ENCODE peak calls at places on chromosome 21, in five cellular contexts. N, U, Y, S and E are unnamed samples.

GRCh38 chr21:36710729-36711048 is 11.8 kb downstream of the SIM2 start:
- DNase-seq in Y (no peak), N (no peak), U (peak), S (no peak), E (peak)

GRCh38 chr21:20451051-20451450 is 547.2 kb upstream of the NCAM2 start:
- DNase-seq in N (no peak), Y (peak), U (no peak), S (no peak), E (no peak)

GRCh38 chr21:37368536-37369279 is 2.1 kb downstream of the DYRK1A start:
- DNase-seq in S (no peak), N (peak), Y (peak), U (no peak), E (no peak)

GRCh38 chr21:25938673-25939395 is 204.1 kb downstream of the GABPA start:
- DNase-seq in Y (no peak), N (no peak), U (no peak), S (no peak), E (no peak)

GRCh38 chr21:37184784-37185593 is 82.1 kb downstream of the VPS26C start:
- DNase-seq in S (no peak), U (no peak), N (no peak), Y (no peak), E (no peak)

GRCh38 chr21:29092102-29092959 is 18.9 kb upstream of the CCT8 start:
- DNase-seq in U (no peak), N (peak), Y (peak), S (no peak), E (no peak)

GRCh38 chr21:32278068-32278467 is 781 bp downstream of the MIS18A start:
- DNase-seq in U (no peak), S (no peak), N (no peak), Y (no peak), E (no peak)

GRCh38 chr21:37916795-37917142 is 512 bp upstream of the KCNJ6 start:
- DNase-seq in S (peak), Y (peak), N (no peak), U (peak), E (peak)

GRCh38 chr21:43034098-43034497 is 41.5 kb downstream of the CBS start:
- DNase-seq in U (no peak), Y (no peak), N (peak), S (no peak), E (no peak)

GRCh38 chr21:37921091-37921490 is 4.8 kb upstream of the KCNJ6 start:
- DNase-seq in S (no peak), N (peak), Y (peak), U (no peak), E (no peak)

GRCh38 chr21:33374080-33374873 is 28.9 kb upstream of the IFNGR2 start:
- DNase-seq in U (no peak), N (peak), Y (peak), S (peak), E (no peak)

GRCh38 chr21:17660862-17661261 is 48.2 kb upstream of the BTG3 start:
- DNase-seq in Y (no peak), U (no peak), S (no peak), N (no peak), E (no peak)

GRCh38 chr21:25963186-25963585 is 207.4 kb downstream of the APP start:
- DNase-seq in S (no peak), U (no peak), N (peak), Y (peak), E (no peak)

GRCh38 chr21:17053321-17053720 is 459.5 kb upstream of the CXADR start:
- DNase-seq in Y (no peak), N (no peak), S (no peak), U (no peak), E (no peak)

GRCh38 chr21:36156339-36156814 is 247 bp upstream of the DOP1B start:
- DNase-seq in Y (peak), U (peak), S (peak), N (peak), E (peak)

GRCh38 chr21:42688841-42689371 is 35.5 kb downstream of the PDE9A start:
- DNase-seq in Y (no peak), S (no peak), U (no peak), N (no peak), E (no peak)

GRCh38 chr21:33794586-33794985 is 121.0 kb downstream of the ATP5PO start:
- DNase-seq in U (no peak), S (peak), N (no peak), Y (no peak), E (no peak)

GRCh38 chr21:29184047-29184446 is 53.6 kb downstream of the MAP3K7CL start:
- DNase-seq in Y (peak), N (no peak), U (no peak), S (no peak), E (no peak)

GRCh38 chr21:42424848-42425602 is 21.3 kb downstream of the UBASH3A start:
- DNase-seq in U (no peak), S (no peak), Y (no peak), N (no peak), E (no peak)

GRCh38 chr21:29095203-29095602 is 21.8 kb upstream of the CCT8 start:
- DNase-seq in S (no peak), N (no peak), Y (no peak), U (no peak), E (no peak)

GRCh38 chr21:21063828-21064227 is 65.6 kb downstream of the NCAM2 start:
- DNase-seq in N (no peak), S (no peak), U (no peak), Y (no peak), E (no peak)

GRCh38 chr21:24032709-24033232 is 1574.5 kb downstream of the MRPL39 start:
- DNase-seq in U (no peak), Y (no peak), N (no peak), S (no peak), E (no peak)

GRCh38 chr21:42534901-42535378 is 21.3 kb downstream of the SLC37A1 start:
- DNase-seq in N (no peak), U (no peak), S (no peak), Y (no peak), E (no peak)

GRCh38 chr21:36232641-36233040 is 76.0 kb downstream of the DOP1B start:
- DNase-seq in U (no peak), S (no peak), Y (no peak), N (no peak), E (no peak)

GRCh38 chr21:15687208-15687607 is 42.6 kb upstream of the USP25 start:
- DNase-seq in S (no peak), N (peak), Y (peak), U (no peak), E (no peak)

GRCh38 chr21:44931501-44932365 is 8.1 kb upstream of the SLX9 start:
- DNase-seq in N (no peak), U (no peak), S (no peak), Y (peak), E (no peak)
- H2BK120ac ChIP-seq in N (no peak), U (no peak), S (no peak), Y (no peak), E (peak)

DNA sequence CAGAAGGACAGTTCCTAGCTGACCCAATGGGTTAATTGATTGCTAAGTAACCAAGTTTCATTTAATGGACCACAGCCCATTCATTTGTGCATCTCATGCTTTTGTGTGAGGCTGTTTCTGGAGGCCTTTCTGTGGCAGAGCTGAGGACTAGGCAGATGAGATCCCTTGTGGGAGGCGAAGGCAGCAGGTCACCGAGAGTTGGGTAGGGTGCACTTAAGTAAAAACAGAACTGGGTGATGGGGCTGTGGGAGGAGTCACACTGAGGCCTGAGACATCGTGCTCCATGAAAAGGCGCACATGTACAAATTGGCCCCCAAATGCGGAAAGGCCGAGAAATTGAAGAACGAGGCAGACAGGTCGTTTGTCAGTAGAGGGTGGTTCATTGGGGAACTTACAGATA is 60.9 kb downstream of the S100B start:
- DNase-seq in N (no peak), S (no peak), Y (no peak), U (no peak), E (no peak)
- H2BK120ac ChIP-seq in N (no peak), S (no peak), Y (no peak), U (no peak), E (no peak)

GRCh38 chr21:46024983-46025860 is 43.7 kb downstream of the COL6A1 start:
- DNase-seq in N (peak), S (no peak), Y (no peak), U (no peak), E (no peak)
- H2BK120ac ChIP-seq in N (peak), S (no peak), Y (no peak), U (no peak), E (no peak)

DNA sequence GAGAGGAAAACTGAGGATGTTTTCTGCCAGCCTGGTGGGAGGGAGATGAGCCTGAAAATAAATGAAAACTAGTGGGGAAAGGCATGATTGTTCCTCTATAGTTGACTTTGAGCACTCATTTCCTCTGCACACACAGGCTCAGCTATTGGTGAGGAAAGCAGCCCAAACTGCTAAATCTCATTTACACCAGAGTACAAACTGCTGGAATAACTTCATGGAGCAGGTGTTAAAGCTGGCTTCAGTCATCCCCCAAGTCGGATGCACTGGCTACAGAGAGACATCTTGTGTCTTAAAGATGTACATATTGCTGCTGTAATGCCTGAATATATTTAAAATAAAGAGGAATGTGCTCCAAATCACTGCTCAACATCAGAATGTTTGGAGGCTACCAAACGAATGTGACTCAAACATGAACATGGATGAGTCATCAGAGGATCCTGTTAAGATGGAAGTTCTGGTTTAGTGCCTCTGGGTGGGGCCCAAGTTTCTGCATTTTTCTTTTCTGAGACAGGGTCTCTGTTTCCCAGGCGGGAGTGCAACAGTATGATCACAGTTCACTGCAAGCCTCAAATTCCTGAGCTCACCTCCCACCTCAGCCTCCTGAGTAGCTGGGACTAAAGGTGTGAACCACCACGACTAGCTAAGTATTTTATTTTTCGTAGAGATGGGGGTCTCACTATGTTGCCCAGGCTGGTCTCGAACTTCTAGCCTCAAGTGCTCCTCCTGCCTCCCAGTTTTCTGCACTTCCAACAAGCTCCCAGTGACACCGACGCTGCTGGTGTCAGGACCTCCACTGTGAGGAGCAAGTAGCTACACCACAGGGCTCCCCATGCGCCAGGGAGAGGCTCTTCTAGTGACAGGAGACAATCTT is 79.0 kb upstream of the KRTAP19-8 start:
- DNase-seq in N (peak), Y (peak), U (no peak), S (no peak), E (no peak)
- H2BK120ac ChIP-seq in N (peak), Y (no peak), U (no peak), S (no peak), E (no peak)

GRCh38 chr21:26964379-26964778 is 2.5 kb downstream of the ADAMTS5 start:
- DNase-seq in Y (no peak), U (no peak), S (peak), N (peak), E (no peak)

GRCh38 chr21:26965091-26965566 is 1.8 kb downstream of the ADAMTS5 start:
- DNase-seq in Y (no peak), U (no peak), S (no peak), N (no peak), E (no peak)

GRCh38 chr21:26966978-26967913 is at the start of gene ADAMTS5:
- DNase-seq in N (peak), Y (peak), S (peak), U (peak), E (peak)

GRCh38 chr21:26965567-26966359 is 1.1 kb downstream of the ADAMTS5 start:
- DNase-seq in N (peak), S (peak), Y (peak), U (peak), E (peak)

DNA sequence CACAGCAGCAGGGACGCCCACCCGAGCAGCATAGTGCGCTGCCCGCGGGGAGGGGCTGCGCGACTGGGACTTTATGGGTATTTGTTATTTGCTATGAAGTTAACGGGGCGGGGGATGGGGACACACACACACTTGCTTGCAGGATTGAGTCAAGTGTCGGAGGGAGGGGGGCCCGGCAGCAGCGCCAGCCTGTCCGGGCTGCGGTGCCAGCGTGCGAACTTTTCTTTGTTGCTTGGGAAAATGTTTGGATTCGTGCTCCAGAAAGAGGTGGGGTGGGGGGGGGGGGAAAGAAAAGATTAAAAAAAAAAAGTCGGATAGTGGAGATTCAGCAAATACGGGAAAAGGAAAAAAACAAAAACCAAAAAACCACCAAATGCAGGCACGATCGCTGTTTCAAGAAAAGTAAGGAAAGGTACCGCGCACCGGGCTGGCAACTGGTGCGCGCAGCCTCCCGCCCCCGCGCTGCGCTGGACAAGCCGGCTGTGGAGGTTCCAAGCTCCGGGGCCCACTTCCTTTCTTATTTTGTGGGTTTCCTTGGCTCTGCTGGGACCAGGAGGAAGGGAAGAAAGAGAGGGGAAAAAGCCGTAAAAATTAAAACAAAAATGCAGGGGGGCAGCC is 419 bp downstream of the ADAMTS5 start:
- DNase-seq in S (peak), N (peak), U (peak), Y (peak), E (no peak)
- H2BK120ac ChIP-seq in S (no peak), N (peak), U (no peak), Y (no peak), E (no peak)

GRCh38 chr21:35046880-35047229 is 2.2 kb downstream of the RUNX1 start:
- DNase-seq in U (no peak), S (no peak), N (no peak), Y (peak), E (no peak)
- H2BK120ac ChIP-seq in U (no peak), S (no peak), N (peak), Y (no peak), E (no peak)

GRCh38 chr21:44708866-44709425 is 2.4 kb downstream of the TSPEAR start:
- DNase-seq in U (no peak), S (no peak), N (no peak), Y (no peak), E (no peak)
- H2BK120ac ChIP-seq in U (peak), S (no peak), N (no peak), Y (no peak), E (no peak)

DNA sequence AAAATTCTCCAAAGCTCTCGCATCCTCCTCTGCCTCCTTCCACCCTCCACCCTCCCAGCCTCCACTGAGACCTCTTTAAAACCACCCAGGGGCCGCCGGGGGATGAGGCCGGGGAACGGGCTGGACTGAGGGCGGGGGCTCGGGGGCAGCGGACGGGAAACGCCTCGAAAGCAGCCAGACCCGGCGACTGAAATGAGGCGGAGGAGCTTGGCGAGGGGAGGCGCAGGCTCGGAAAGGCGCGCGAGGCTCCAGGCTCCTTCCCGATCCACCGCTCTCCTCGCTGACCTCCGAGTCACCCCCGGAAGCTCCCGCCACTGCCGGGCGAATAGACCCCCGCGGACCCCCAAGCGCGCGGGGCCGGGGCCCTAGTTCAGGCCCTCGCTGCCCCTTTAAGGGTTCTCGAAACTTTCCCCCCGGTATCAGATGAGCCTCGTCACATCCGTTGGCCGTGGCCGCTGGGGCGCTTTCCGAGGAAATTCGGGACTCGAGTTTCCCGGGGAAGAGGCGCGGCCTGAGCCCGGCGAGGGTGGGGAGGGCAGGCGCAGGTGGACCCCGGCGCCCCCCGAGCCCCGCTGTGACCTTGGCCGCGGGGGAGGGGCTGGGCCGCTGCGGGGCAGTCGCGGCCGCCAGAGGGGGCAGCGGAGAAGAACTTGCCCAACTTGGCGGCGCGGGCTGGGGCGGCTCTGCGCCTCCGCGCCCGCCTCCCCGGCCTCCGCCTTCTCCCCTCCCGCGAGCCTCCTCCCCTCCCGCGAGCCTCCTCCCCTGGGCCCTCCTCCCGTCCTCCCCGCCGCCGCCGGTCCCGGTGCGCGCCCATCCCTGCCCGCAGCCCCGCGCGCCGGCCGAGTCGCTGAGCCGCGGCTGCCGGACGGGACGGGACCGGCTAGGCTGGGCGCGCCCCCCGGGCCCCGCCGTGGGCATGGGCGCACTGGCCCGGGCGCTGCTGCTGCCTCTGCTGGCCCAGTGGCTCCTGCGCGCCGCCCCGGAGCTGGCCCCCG is at the start of gene BACE2:
- DNase-seq in N (peak), U (peak), S (peak), Y (peak), E (peak)
- H2BK120ac ChIP-seq in N (peak), U (no peak), S (no peak), Y (peak), E (peak)

GRCh38 chr21:39104911-39105310 is 78.3 kb downstream of the PSMG1 start:
- DNase-seq in S (no peak), Y (no peak), N (no peak), U (no peak), E (no peak)

GRCh38 chr21:39105836-39106235 is 77.4 kb downstream of the PSMG1 start:
- DNase-seq in U (no peak), Y (no peak), S (no peak), N (no peak), E (no peak)

GRCh38 chr21:39103689-39104088 is 79.6 kb downstream of the PSMG1 start:
- DNase-seq in Y (no peak), U (no peak), N (peak), S (no peak), E (no peak)

GRCh38 chr21:39106881-39107462 is 76.3 kb downstream of the PSMG1 start:
- DNase-seq in Y (no peak), U (peak), N (no peak), S (no peak), E (no peak)

DNA sequence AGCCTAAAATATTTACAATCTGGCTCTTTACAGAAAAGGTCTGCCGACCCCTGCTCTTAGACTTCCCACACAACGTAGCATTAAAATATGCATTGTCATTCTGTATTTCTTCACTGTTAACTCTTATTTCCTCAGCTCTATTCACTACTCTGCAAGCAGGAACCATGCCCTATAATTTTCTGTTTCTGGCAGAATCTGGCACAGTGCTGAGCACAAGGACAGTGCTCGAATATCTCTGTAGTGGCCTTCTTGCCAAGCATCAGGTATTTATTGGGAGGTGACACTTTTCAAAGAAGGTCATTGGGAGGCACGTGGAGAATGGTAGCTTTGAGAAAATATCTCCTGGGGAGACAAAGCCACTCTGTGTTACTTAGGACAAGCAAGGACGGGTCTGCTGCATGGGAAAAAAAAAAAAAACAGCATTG is 77.9 kb downstream of the PSMG1 start:
- DNase-seq in Y (no peak), N (peak), S (no peak), U (no peak), E (no peak)
- H2BK120ac ChIP-seq in Y (no peak), N (peak), S (no peak), U (no peak), E (no peak)

GRCh38 chr21:45870421-45870820 is 111.1 kb upstream of the COL6A1 start:
- DNase-seq in U (no peak), N (no peak), Y (no peak), S (peak), E (no peak)
- H2BK120ac ChIP-seq in U (no peak), N (peak), Y (no peak), S (no peak), E (no peak)